ENCODE peak calls at places on chromosomes 16 and 17, in nine cellular contexts. D is A549; Y is colonic mucosa; Q is upper lobe of right lung; Z is NCI-H510A treated with DMSO at 0.1 percent for 48 hours; G is H1; I is mammary epithelial cell; X is activated naive CD4-positive, alpha-beta T cell; J is posterior vena cava. W is an unnamed sample.

GRCh38 chr16:27977966-27978365 is 85.5 kb downstream of the GSG1L start:
- DNase-seq in D (no peak), Y (no peak), Q (peak), Z (no peak), G (no peak), I (no peak), X (no peak), J (peak), W (no peak)

GRCh38 chr16:59148312-59148711 is 414.2 kb upstream of the GOT2 start:
- DNase-seq in D (no peak), Y (no peak), Q (no peak), Z (no peak), G (no peak), I (no peak), X (no peak), J (no peak), W (no peak)

GRCh38 chr17:6453279-6454024 is 9.2 kb downstream of the PIMREG start:
- DNase-seq in D (no peak), Y (no peak), Q (peak), Z (no peak), G (no peak), I (no peak), X (no peak), J (no peak), W (no peak)

GRCh38 chr16:2955438-2955778 is 8.7 kb upstream of the KREMEN2 start:
- DNase-seq in D (no peak), Y (no peak), Q (no peak), Z (no peak), G (no peak), I (no peak), X (no peak), J (no peak), W (no peak)

GRCh38 chr17:66885417-66885816 is 50.5 kb downstream of the CACNG5 start:
- DNase-seq in D (no peak), Y (no peak), Q (no peak), Z (no peak), G (no peak), I (no peak), X (no peak), J (no peak), W (no peak)

GRCh38 chr16:78385406-78385805 is 286.0 kb downstream of the WWOX start:
- DNase-seq in D (no peak), Y (no peak), Q (no peak), Z (no peak), G (no peak), I (no peak), X (no peak), J (no peak), W (no peak)

GRCh38 chr16:48206594-48207242 is 37.4 kb upstream of the LONP2 start:
- DNase-seq in D (no peak), Y (no peak), Q (no peak), Z (no peak), G (peak), I (peak), X (no peak), J (no peak), W (no peak)

GRCh38 chr17:68821860-68822693 is 133.1 kb downstream of the ABCA8 start:
- DNase-seq in D (peak), Y (no peak), Q (no peak), Z (peak), G (no peak), I (peak), X (no peak), J (no peak), W (peak)

GRCh38 chr16:1323296-1324239 is 9.9 kb upstream of the BAIAP3 start:
- DNase-seq in D (no peak), Y (no peak), Q (no peak), Z (no peak), G (no peak), I (no peak), X (no peak), J (no peak), W (no peak)

GRCh38 chr16:83969771-83970429 is 1.9 kb downstream of the NECAB2 start:
- DNase-seq in D (no peak), Y (no peak), Q (no peak), Z (no peak), G (no peak), I (no peak), X (no peak), J (peak), W (no peak)

GRCh38 chr17:2692781-2693135 is 18.8 kb downstream of the CLUH start:
- DNase-seq in D (no peak), Y (no peak), Q (no peak), Z (no peak), G (no peak), I (no peak), X (no peak), J (no peak), W (no peak)

GRCh38 chr16:1088295-1089170 is 7.5 kb downstream of the C1QTNF8 start:
- DNase-seq in D (no peak), Y (peak), Q (no peak), Z (no peak), G (no peak), I (no peak), X (no peak), J (no peak), W (no peak)

GRCh38 chr17:71335212-71335611 is 785.6 kb upstream of the SOX9 start:
- DNase-seq in D (no peak), Y (no peak), Q (no peak), Z (no peak), G (no peak), I (no peak), X (no peak), J (no peak), W (no peak)

GRCh38 chr17:50209472-50210248 is 8.2 kb upstream of the COL1A1 start:
- DNase-seq in D (no peak), Y (peak), Q (peak), Z (no peak), G (no peak), I (no peak), X (no peak), J (peak), W (peak)

GRCh38 chr16:11583889-11584565 is 2.7 kb downstream of the LITAF start:
- DNase-seq in D (peak), Y (peak), Q (no peak), Z (no peak), G (no peak), I (peak), X (no peak), J (peak), W (no peak)

GRCh38 chr17:19288453-19288852 is 51.3 kb downstream of the EPN2 start:
- DNase-seq in D (peak), Y (no peak), Q (no peak), Z (no peak), G (peak), I (no peak), X (no peak), J (no peak), W (no peak)

GRCh38 chr17:27654654-27655524 is 23.9 kb downstream of the LGALS9 start:
- DNase-seq in D (peak), Y (peak), Q (peak), Z (peak), G (peak), I (peak), X (peak), J (peak), W (no peak)

GRCh38 chr17:20975566-20975965 is 67.2 kb downstream of the USP22 start:
- DNase-seq in D (no peak), Y (no peak), Q (no peak), Z (no peak), G (no peak), I (peak), X (no peak), J (no peak), W (no peak)

GRCh38 chr17:2929881-2930533 is 133.4 kb downstream of the OR1D5 start:
- DNase-seq in D (peak), Y (peak), Q (no peak), Z (peak), G (peak), I (peak), X (no peak), J (no peak), W (no peak)

GRCh38 chr16:77853125-77853524 is 64.8 kb downstream of the VAT1L start:
- DNase-seq in D (no peak), Y (no peak), Q (no peak), Z (no peak), G (no peak), I (no peak), X (no peak), J (no peak), W (no peak)

GRCh38 chr16:10181196-10182162 is 749 bp downstream of the GRIN2A start:
- DNase-seq in D (peak), Y (peak), Q (peak), Z (peak), G (peak), I (peak), X (no peak), J (peak), W (no peak)

GRCh38 chr17:57136355-57136754 is 51.3 kb downstream of the AKAP1 start:
- DNase-seq in D (no peak), Y (no peak), Q (no peak), Z (no peak), G (no peak), I (no peak), X (no peak), J (no peak), W (no peak)

GRCh38 chr17:58569216-58569615 is 54.8 kb upstream of the MTMR4 start:
- DNase-seq in D (no peak), Y (no peak), Q (no peak), Z (no peak), G (no peak), I (no peak), X (no peak), J (no peak), W (no peak)

GRCh38 chr17:74394275-74394950 is 27.1 kb downstream of the GPR142 start:
- DNase-seq in D (no peak), Y (no peak), Q (no peak), Z (no peak), G (no peak), I (no peak), X (no peak), J (no peak), W (no peak)

GRCh38 chr17:44345497-44346026 is 460 bp downstream of the GRN start:
- DNase-seq in D (peak), Y (peak), Q (no peak), Z (peak), G (no peak), I (peak), X (peak), J (peak), W (no peak)